ENCODE peak calls at places on chromosomes 16 and 17, in four cellular contexts. L is Peyer's patch; M is stromal cell of bone marrow; H is activated CD4-positive, alpha-beta memory T cell treated with anti-CD3 and anti-CD28 coated beads for 36 hours. N is an unnamed sample.

GRCh38 chr17:80803451-80804428 is 187.9 kb upstream of the CHMP6 start:
- DNase-seq in L (no peak), M (no peak), H (peak), N (no peak)

GRCh38 chr17:72255481-72255880 is 134.7 kb downstream of the SOX9 start:
- DNase-seq in L (no peak), M (no peak), H (no peak), N (no peak)

GRCh38 chr17:40113961-40114272 is 7.9 kb upstream of the MSL1 start:
- DNase-seq in L (no peak), M (no peak), H (no peak), N (no peak)

GRCh38 chr16:51538707-51539604 is 387.9 kb upstream of the SALL1 start:
- DNase-seq in L (no peak), M (peak), H (no peak), N (no peak)

GRCh38 chr17:27295945-27296344 is 2.0 kb downstream of the WSB1 start:
- DNase-seq in L (no peak), M (no peak), H (no peak), N (no peak)

GRCh38 chr16:4314532-4315184 is 1.2 kb upstream of the GLIS2 start:
- DNase-seq in L (no peak), M (no peak), H (peak), N (peak)

GRCh38 chr17:81228420-81228819 is 5.7 kb upstream of the CEP131 start:
- DNase-seq in L (peak), M (no peak), H (no peak), N (peak)

GRCh38 chr16:2426941-2427361 is 2.3 kb upstream of the CCNF start:
- DNase-seq in L (no peak), M (no peak), H (no peak), N (no peak)

GRCh38 chr17:30323262-30323894 is 10.5 kb downstream of the TMIGD1 start:
- DNase-seq in L (peak), M (no peak), H (peak), N (peak)

GRCh38 chr17:80890551-80890930 is 101.1 kb upstream of the CHMP6 start:
- DNase-seq in L (no peak), M (no peak), H (no peak), N (no peak)

GRCh38 chr16:86375370-86375769 is 135.0 kb upstream of the FOXF1 start:
- DNase-seq in L (no peak), M (no peak), H (no peak), N (no peak)

GRCh38 chr17:76527430-76528111 is 9.9 kb downstream of the CYGB start:
- DNase-seq in L (peak), M (peak), H (peak), N (peak)

GRCh38 chr16:57262841-57263584 is 18.0 kb downstream of the ARL2BP start:
- DNase-seq in L (no peak), M (no peak), H (no peak), N (no peak)

GRCh38 chr16:87806608-87807546 is 41.1 kb upstream of the KLHDC4 start:
- DNase-seq in L (peak), M (peak), H (peak), N (peak)

GRCh38 chr16:593807-594206 is 3.9 kb downstream of the RAB40C start:
- DNase-seq in L (no peak), M (no peak), H (no peak), N (no peak)

GRCh38 chr17:50372708-50373556 is at the start of the genes EME1 and MRPL27:
- DNase-seq in L (peak), M (peak), H (peak), N (peak)

GRCh38 chr16:85249830-85250455 is 137.7 kb upstream of the CIBAR2 start:
- DNase-seq in L (no peak), M (no peak), H (no peak), N (no peak)

GRCh38 chr16:89191901-89192184 is 8.5 kb downstream of the SLC22A31 start:
- DNase-seq in L (no peak), M (no peak), H (no peak), N (no peak)

GRCh38 chr16:48003226-48003907 is 152.4 kb downstream of the ABCC12 start:
- DNase-seq in L (no peak), M (peak), H (no peak), N (no peak)

GRCh38 chr16:4101421-4102275 is 14.6 kb downstream of the ADCY9 start:
- DNase-seq in L (no peak), M (peak), H (no peak), N (no peak)

GRCh38 chr16:25626172-25626571 is 65.6 kb upstream of the HS3ST4 start:
- DNase-seq in L (no peak), M (no peak), H (no peak), N (no peak)

GRCh38 chr17:2302740-2303277 is 776 bp downstream of the SMG6 start:
- DNase-seq in L (no peak), M (no peak), H (no peak), N (peak)

GRCh38 chr16:66211651-66212050 is 154.8 kb upstream of the CDH5 start:
- DNase-seq in L (no peak), M (no peak), H (no peak), N (no peak)

GRCh38 chr17:75658237-75658636 is 8.7 kb downstream of the RECQL5 start:
- DNase-seq in L (no peak), M (no peak), H (no peak), N (no peak)

GRCh38 chr16:46748775-46749705 is 896 bp upstream of the MYLK3 start:
- DNase-seq in L (no peak), M (no peak), H (no peak), N (peak)

GRCh38 chr16:59574296-59574695 is 840.2 kb upstream of the GOT2 start:
- DNase-seq in L (no peak), M (no peak), H (no peak), N (no peak)

GRCh38 chr17:42979511-42980273 is at the start of gene PTGES3L:
- DNase-seq in L (peak), M (no peak), H (peak), N (no peak)

GRCh38 chr17:47978324-47978723 is 7.4 kb downstream of the CDK5RAP3 start:
- DNase-seq in L (peak), M (no peak), H (peak), N (peak)

GRCh38 chr16:30894540-30895368 is 877 bp upstream of the BCL7C start:
- DNase-seq in L (no peak), M (no peak), H (no peak), N (peak)

GRCh38 chr16:47644166-47644565 is 183.0 kb downstream of the PHKB start:
- DNase-seq in L (no peak), M (peak), H (no peak), N (no peak)

GRCh38 chr16:30969246-30969842 is 11.8 kb downstream of the SETD1A start:
- DNase-seq in L (no peak), M (no peak), H (no peak), N (no peak)

GRCh38 chr17:15907290-15907689 is 37.6 kb upstream of the ADORA2B start:
- DNase-seq in L (no peak), M (no peak), H (no peak), N (no peak)

GRCh38 chr17:83149326-83149725 is 69.9 kb downstream of the METRNL start:
- DNase-seq in L (no peak), M (no peak), H (no peak), N (no peak)

GRCh38 chr17:43171761-43172487 is 910 bp downstream of the NBR1 start:
- DNase-seq in L (no peak), M (peak), H (peak), N (peak)

GRCh38 chr17:31415004-31415454 is 23.6 kb downstream of the RAB11FIP4 start:
- DNase-seq in L (no peak), M (no peak), H (no peak), N (peak)

GRCh38 chr17:54153423-54153822 is 330.7 kb downstream of the KIF2B start:
- DNase-seq in L (no peak), M (no peak), H (no peak), N (no peak)